ENCODE peak calls at places on chromosomes 2 and 18, in seven cellular contexts. One of them, this sample, is unnamed.

GRCh38 chr2:74648009-74648443 is at the start of gene M1AP:
- DNase-seq in stimulated activated CD4-positive, alpha-beta T cell treated with anti-CD3 and anti-CD28 coated beads, Interleukin-1b, Interleukin-23, amount 100 ng/mL, for 24 hours: no peak
- DNase-seq in stomach: peak
- DNase-seq in T-cell: no peak
- DNase-seq in fibroblast of lung: no peak
- DNase-seq in A673: no peak
- DNase-seq in NCI-H345: no peak
- DNase-seq in this sample: no peak

GRCh38 chr18:79393181-79393598 is 2.5 kb upstream of the NFATC1 start:
- DNase-seq in T-cell: no peak
- DNase-seq in fibroblast of lung: peak
- DNase-seq in NCI-H345: peak
- DNase-seq in A673: no peak
- DNase-seq in stomach: no peak
- DNase-seq in stimulated activated CD4-positive, alpha-beta T cell treated with anti-CD3 and anti-CD28 coated beads, Interleukin-1b, Interleukin-23, amount 100 ng/mL, for 24 hours: no peak
- DNase-seq in this sample: no peak

GRCh38 chr18:24862225-24862893 is 401.9 kb downstream of the HRH4 start:
- DNase-seq in stimulated activated CD4-positive, alpha-beta T cell treated with anti-CD3 and anti-CD28 coated beads, Interleukin-1b, Interleukin-23, amount 100 ng/mL, for 24 hours: no peak
- DNase-seq in stomach: no peak
- DNase-seq in T-cell: no peak
- DNase-seq in NCI-H345: no peak
- DNase-seq in fibroblast of lung: no peak
- DNase-seq in A673: no peak
- DNase-seq in this sample: no peak

GRCh38 chr2:137348301-137348700 is 583.0 kb downstream of the THSD7B start:
- DNase-seq in T-cell: no peak
- DNase-seq in NCI-H345: no peak
- DNase-seq in fibroblast of lung: no peak
- DNase-seq in stimulated activated CD4-positive, alpha-beta T cell treated with anti-CD3 and anti-CD28 coated beads, Interleukin-1b, Interleukin-23, amount 100 ng/mL, for 24 hours: no peak
- DNase-seq in stomach: no peak
- DNase-seq in A673: no peak
- DNase-seq in this sample: no peak

GRCh38 chr18:6107794-6108193 is 212.5 kb upstream of the TMEM200C start:
- DNase-seq in stimulated activated CD4-positive, alpha-beta T cell treated with anti-CD3 and anti-CD28 coated beads, Interleukin-1b, Interleukin-23, amount 100 ng/mL, for 24 hours: no peak
- DNase-seq in A673: no peak
- DNase-seq in fibroblast of lung: no peak
- DNase-seq in T-cell: no peak
- DNase-seq in NCI-H345: peak
- DNase-seq in stomach: no peak
- DNase-seq in this sample: no peak

GRCh38 chr2:116061023-116061422 is 1618.6 kb downstream of the DPP10 start:
- DNase-seq in stimulated activated CD4-positive, alpha-beta T cell treated with anti-CD3 and anti-CD28 coated beads, Interleukin-1b, Interleukin-23, amount 100 ng/mL, for 24 hours: no peak
- DNase-seq in A673: no peak
- DNase-seq in NCI-H345: no peak
- DNase-seq in stomach: no peak
- DNase-seq in fibroblast of lung: no peak
- DNase-seq in T-cell: no peak
- DNase-seq in this sample: no peak

GRCh38 chr18:40109251-40110049 is 1845.6 kb upstream of the PIK3C3 start:
- DNase-seq in A673: no peak
- DNase-seq in NCI-H345: peak
- DNase-seq in fibroblast of lung: no peak
- DNase-seq in stomach: no peak
- DNase-seq in T-cell: no peak
- DNase-seq in stimulated activated CD4-positive, alpha-beta T cell treated with anti-CD3 and anti-CD28 coated beads, Interleukin-1b, Interleukin-23, amount 100 ng/mL, for 24 hours: no peak
- DNase-seq in this sample: no peak

GRCh38 chr2:11930211-11930761 is 183.9 kb downstream of the LPIN1 start:
- DNase-seq in fibroblast of lung: no peak
- DNase-seq in stimulated activated CD4-positive, alpha-beta T cell treated with anti-CD3 and anti-CD28 coated beads, Interleukin-1b, Interleukin-23, amount 100 ng/mL, for 24 hours: no peak
- DNase-seq in NCI-H345: no peak
- DNase-seq in A673: peak
- DNase-seq in T-cell: no peak
- DNase-seq in stomach: no peak
- DNase-seq in this sample: no peak

GRCh38 chr2:97840198-97840597 is 126.8 kb downstream of the ZAP70 start:
- DNase-seq in NCI-H345: no peak
- DNase-seq in stimulated activated CD4-positive, alpha-beta T cell treated with anti-CD3 and anti-CD28 coated beads, Interleukin-1b, Interleukin-23, amount 100 ng/mL, for 24 hours: no peak
- DNase-seq in stomach: no peak
- DNase-seq in fibroblast of lung: no peak
- DNase-seq in T-cell: no peak
- DNase-seq in A673: no peak
- DNase-seq in this sample: no peak

GRCh38 chr18:46281185-46282176 is 177.3 kb downstream of the HAUS1 start:
- DNase-seq in stomach: peak
- DNase-seq in fibroblast of lung: peak
- DNase-seq in NCI-H345: peak
- DNase-seq in stimulated activated CD4-positive, alpha-beta T cell treated with anti-CD3 and anti-CD28 coated beads, Interleukin-1b, Interleukin-23, amount 100 ng/mL, for 24 hours: peak
- DNase-seq in A673: peak
- DNase-seq in T-cell: peak
- DNase-seq in this sample: peak

GRCh38 chr2:32947484-32948143 is 861 bp downstream of the LTBP1 start:
- DNase-seq in NCI-H345: peak
- DNase-seq in stimulated activated CD4-positive, alpha-beta T cell treated with anti-CD3 and anti-CD28 coated beads, Interleukin-1b, Interleukin-23, amount 100 ng/mL, for 24 hours: no peak
- DNase-seq in A673: peak
- DNase-seq in T-cell: no peak
- DNase-seq in stomach: peak
- DNase-seq in fibroblast of lung: peak
- DNase-seq in this sample: peak